ENCODE peak calls at places on chromosomes 12 and 14, in six cellular contexts. R, A, N, J, T and U are unnamed samples. For H3K36me3, the result is how much of the 10 kb centered on the place peaks cover.

GRCh38 chr14:105346880-105347586 is 32.5 kb downstream of the PACS2 start:
- DNase-seq in R (no peak), A (no peak), N (no peak), J (no peak), T (no peak), U (no peak)

GRCh38 chr14:55077691-55078151 is 26.3 kb downstream of the MAPK1IP1L start:
- DNase-seq in R (peak), A (peak), N (peak), J (no peak), T (peak), U (no peak)

GRCh38 chr12:116508145-116509121 is 50.7 kb upstream of the MAP1LC3B2 start:
- DNase-seq in R (no peak), A (no peak), N (peak), J (no peak), T (peak), U (no peak)

GRCh38 chr12:113852695-113853490 is 113.2 kb downstream of the RBM19 start:
- DNase-seq in R (no peak), A (no peak), N (no peak), J (no peak), T (no peak), U (no peak)

GRCh38 chr12:4108803-4109345 is 164.7 kb upstream of the CCND2 start:
- DNase-seq in R (no peak), A (no peak), N (no peak), J (no peak), T (no peak), U (no peak)

GRCh38 chr14:90159688-90160087 is 96.7 kb upstream of the PSMC1 start:
- DNase-seq in R (no peak), A (no peak), N (no peak), J (no peak), T (no peak), U (no peak)

GRCh38 chr12:52543985-52544888 is 8.7 kb downstream of the KRT71 start:
- DNase-seq in R (no peak), A (no peak), N (no peak), J (no peak), T (no peak), U (no peak)

GRCh38 chr14:100524233-100524932 is 62.8 kb downstream of the BEGAIN start:
- DNase-seq in R (no peak), A (no peak), N (peak), J (no peak), T (no peak), U (no peak)

GRCh38 chr14:72553161-72553560 is 340.7 kb downstream of the DPF3 start:
- DNase-seq in R (no peak), A (peak), N (no peak), J (no peak), T (no peak), U (no peak)

GRCh38 chr12:99019798-99020197 is 374.7 kb downstream of the APAF1 start:
- DNase-seq in R (no peak), A (no peak), N (no peak), J (no peak), T (no peak), U (no peak)

GRCh38 chr12:108884116-108885012 is 4.5 kb downstream of the DAO start:
- DNase-seq in R (no peak), A (no peak), N (peak), J (no peak), T (peak), U (peak)

GRCh38 chr12:42299392-42300308 is 26.2 kb downstream of the ZCRB1 start:
- DNase-seq in R (no peak), A (peak), N (no peak), J (no peak), T (no peak), U (peak)

GRCh38 chr12:130446846-130447654 is 109.4 kb downstream of the PIWIL1 start:
- DNase-seq in R (no peak), A (no peak), N (no peak), J (no peak), T (no peak), U (no peak)

GRCh38 chr14:96177766-96178377 is 26.8 kb upstream of the BDKRB2 start:
- DNase-seq in R (no peak), A (no peak), N (no peak), J (no peak), T (no peak), U (no peak)

GRCh38 chr14:101557811-101558738 is 3.2 kb upstream of the DIO3 start:
- DNase-seq in R (no peak), A (no peak), N (no peak), J (no peak), T (peak), U (no peak)

GRCh38 chr12:69703146-69703642 is 4.1 kb upstream of the BEST3 start:
- DNase-seq in R (no peak), A (no peak), N (no peak), J (no peak), T (no peak), U (no peak)

GRCh38 chr12:131380220-131380957 is 330.5 kb upstream of the SFSWAP start:
- DNase-seq in R (no peak), A (no peak), N (peak), J (no peak), T (no peak), U (no peak)

GRCh38 chr12:51970904-51971646 is 19.6 kb downstream of the ACVR1B start:
- DNase-seq in R (no peak), A (peak), N (no peak), J (no peak), T (no peak), U (peak)

GRCh38 chr12:108526482-108527234 is 11.6 kb downstream of the FICD start:
- DNase-seq in R (no peak), A (peak), N (no peak), J (no peak), T (no peak), U (no peak)

GRCh38 chr12:54294152-54294913 is 6.5 kb downstream of the NFE2 start:
- DNase-seq in R (no peak), A (no peak), N (peak), J (no peak), T (peak), U (no peak)

GRCh38 chr12:13362260-13362841 is 165.8 kb downstream of the EMP1 start:
- DNase-seq in R (no peak), A (peak), N (peak), J (no peak), T (peak), U (no peak)

GRCh38 chr12:86914716-86915115 is 658.5 kb upstream of the MGAT4C start:
- DNase-seq in R (no peak), A (peak), N (no peak), J (no peak), T (no peak), U (no peak)

GRCh38 chr14:72774141-72774540 is 119.8 kb downstream of the DPF3 start:
- DNase-seq in R (no peak), A (no peak), N (no peak), J (no peak), T (no peak), U (no peak)

GRCh38 chr14:72714094-72714493 is 179.8 kb downstream of the DPF3 start:
- DNase-seq in R (no peak), A (no peak), N (peak), J (no peak), T (no peak), U (peak)

GRCh38 chr12:57340104-57340503 is 89.1 kb upstream of the STAC3 start:
- DNase-seq in R (no peak), A (peak), N (no peak), J (no peak), T (no peak), U (no peak)

GRCh38 chr12:10249690-10250455 is 37.2 kb downstream of the GABARAPL1 start:
- DNase-seq in R (no peak), A (no peak), N (no peak), J (no peak), T (no peak), U (no peak)

GRCh38 chr14:104150201-104151027 is 12.0 kb downstream of the KIF26A start:
- DNase-seq in R (no peak), A (no peak), N (no peak), J (no peak), T (no peak), U (no peak)

GRCh38 chr14:104749958-104750529 is 2.9 kb upstream of the SIVA1 start:
- DNase-seq in R (no peak), A (peak), N (no peak), J (no peak), T (no peak), U (no peak)

GRCh38 chr12:66641057-66641456 is 37.8 kb downstream of the GRIP1 start:
- DNase-seq in R (no peak), A (no peak), N (no peak), J (no peak), T (no peak), U (no peak)

GRCh38 chr12:128190614-128191013 is 76.4 kb upstream of the TMEM132C start:
- DNase-seq in R (no peak), A (no peak), N (no peak), J (no peak), T (no peak), U (no peak)

GRCh38 chr12:124681779-124682391 is 114.5 kb upstream of the NCOR2 start:
- DNase-seq in R (no peak), A (peak), N (no peak), J (no peak), T (no peak), U (no peak)

DNA sequence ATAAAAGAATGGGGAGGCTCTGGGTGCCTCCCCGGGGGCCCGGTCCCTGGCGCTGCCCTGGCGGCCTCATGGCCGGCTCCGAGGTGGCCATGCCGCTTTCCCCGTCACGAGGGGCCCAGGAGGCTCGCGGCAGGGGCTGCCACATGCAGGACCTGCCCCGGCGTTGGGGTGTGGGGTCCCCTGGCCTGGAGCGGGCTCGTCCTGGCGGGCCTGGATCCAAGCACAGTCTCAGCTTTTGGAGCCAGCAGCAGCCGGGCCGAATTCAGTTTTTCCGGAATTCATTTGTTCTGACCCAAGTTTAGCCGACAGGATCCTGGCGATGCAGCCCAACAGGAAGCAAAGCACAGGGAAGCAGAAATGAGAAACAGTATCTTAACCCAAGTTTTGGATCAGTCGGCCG is 26.4 kb upstream of the AEBP2 start:
- DNase-seq in R (no peak), A (no peak), N (no peak), J (no peak), T (no peak), U (no peak)
- H3K4me3 ChIP-seq in R (no peak), A (no peak), N (no peak), J (peak), T (no peak), U (no peak)

GRCh38 chr14:69152181-69152943 is 557 bp downstream of the DCAF5 start:
- DNase-seq in R (no peak), A (no peak), N (no peak), J (no peak), T (peak), U (no peak)

GRCh38 chr14:69153848-69154208 is 909 bp upstream of the DCAF5 start:
- DNase-seq in R (no peak), A (no peak), N (no peak), J (no peak), T (peak), U (no peak)

GRCh38 chr14:69156224-69156623 is 3.3 kb upstream of the DCAF5 start:
- DNase-seq in R (no peak), A (no peak), N (no peak), J (no peak), T (no peak), U (no peak)

GRCh38 chr14:69152944-69153847 is at the start of gene DCAF5:
- DNase-seq in R (peak), A (peak), N (peak), J (peak), T (peak), U (peak)

DNA sequence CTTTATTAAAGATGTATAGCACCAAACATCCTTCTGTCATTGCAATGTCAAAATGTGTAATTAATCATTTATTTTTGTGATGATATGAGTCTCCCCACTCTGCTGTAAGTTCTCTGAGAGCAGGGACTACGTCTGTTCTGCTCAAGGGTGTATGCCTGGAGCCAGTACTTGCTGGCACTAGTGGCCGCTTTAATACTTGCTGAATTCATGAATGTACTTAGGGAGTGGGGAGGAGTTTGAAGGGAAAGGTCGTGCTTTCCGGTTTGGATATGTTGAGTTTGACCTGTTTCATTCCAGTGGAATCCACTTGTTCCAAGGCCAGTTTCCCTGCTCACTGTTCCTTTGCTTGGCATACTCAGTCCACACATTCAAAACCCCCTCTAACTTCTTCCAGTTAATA is 1.9 kb upstream of the DCAF5 start:
- DNase-seq in R (no peak), A (no peak), N (no peak), J (peak), T (no peak), U (no peak)
- TF ChIP-seq CTCF in R (no peak), A (no peak), N (no peak), J (no peak), T (no peak), U (no peak)

GRCh38 chr14:75991753-75992152 is 6.2 kb downstream of the IFT43 start:
- DNase-seq in R (no peak), A (peak), N (no peak), J (no peak), T (no peak), U (no peak)
- H3K36me3 ChIP-seq in R (under half), A (under half), N (under half), J (under half), T (under half), U (under half)

GRCh38 chr12:49133014-49133413 is 1.8 kb upstream of the TUBA1B start:
- DNase-seq in R (no peak), A (no peak), N (no peak), J (no peak), T (no peak), U (no peak)

GRCh38 chr12:49138999-49139398 is 7.8 kb upstream of the TUBA1B start:
- DNase-seq in R (no peak), A (no peak), N (no peak), J (no peak), T (no peak), U (no peak)

GRCh38 chr12:49138587-49138986 is 7.4 kb upstream of the TUBA1B start:
- DNase-seq in R (no peak), A (no peak), N (no peak), J (no peak), T (no peak), U (no peak)

GRCh38 chr12:49133590-49133989 is 2.4 kb upstream of the TUBA1B start:
- DNase-seq in R (no peak), A (no peak), N (no peak), J (no peak), T (no peak), U (no peak)

GRCh38 chr12:49137476-49137875 is 6.3 kb upstream of the TUBA1B start:
- DNase-seq in R (no peak), A (no peak), N (no peak), J (no peak), T (no peak), U (no peak)
- H3K4me3 ChIP-seq in R (no peak), A (no peak), N (no peak), J (no peak), T (no peak), U (no peak)